ENCODE peak calls at places on chromosomes 12 and 14, in eight cellular contexts. R is cardiac fibroblast, M is fibroblast of villous mesenchyme, D is upper lobe of right lung, V is GM13977, T is left ventricle myocardium inferior, J is B cell, P is GM23338. G is an unnamed sample.

GRCh38 chr12:103524238-103524875 is 28.6 kb upstream of the C12orf42 start:
- DNase-seq in R (no peak), M (no peak), D (no peak), V (no peak), T (no peak), J (no peak), P (no peak), G (no peak)

GRCh38 chr12:113961921-113962710 is 4.0 kb downstream of the RBM19 start:
- DNase-seq in R (peak; percentile 17), M (peak; percentile 41), D (no peak), V (peak; percentile 73), T (no peak), J (no peak), P (no peak), G (no peak)

GRCh38 chr14:106044949-106045596 is 518.7 kb downstream of the TMEM121 start:
- DNase-seq in R (no peak), M (no peak), D (peak; percentile 77), V (peak; percentile 35), T (no peak), J (peak; percentile 76), P (peak; percentile 8), G (peak; percentile 88)

GRCh38 chr12:113747048-113747447 is 219.1 kb downstream of the RBM19 start:
- DNase-seq in R (no peak), M (no peak), D (no peak), V (no peak), T (no peak), J (no peak), P (no peak), G (peak; percentile 54)

GRCh38 chr14:25049559-25050493 is at the start of gene STXBP6:
- DNase-seq in R (peak; percentile 72), M (peak; percentile 70), D (peak; percentile 83), V (peak; percentile 46), T (peak; percentile 84), J (peak; percentile 4), P (peak; percentile 81), G (peak; percentile 22)

GRCh38 chr12:53005215-53005985 is 856 bp upstream of the EIF4B start:
- DNase-seq in R (peak; percentile 12), M (peak; percentile 42), D (peak; percentile 68), V (no peak), T (peak; percentile 16), J (peak; percentile 22), P (peak; percentile 34), G (no peak)

GRCh38 chr12:1481919-1482318 is 112.5 kb downstream of the FBXL14 start:
- DNase-seq in R (no peak), M (no peak), D (no peak), V (no peak), T (no peak), J (no peak), P (no peak), G (no peak)

GRCh38 chr12:42588981-42589464 is 523 bp downstream of the PRICKLE1 start:
- DNase-seq in R (peak; percentile 36), M (no peak), D (peak; percentile 73), V (peak; percentile 27), T (peak; percentile 34), J (peak; percentile 39), P (peak; percentile 83), G (peak; percentile 85)

GRCh38 chr12:113171543-113171942 is 13.7 kb downstream of the DDX54 start:
- DNase-seq in R (no peak), M (no peak), D (no peak), V (no peak), T (no peak), J (no peak), P (no peak), G (no peak)

GRCh38 chr12:112252184-112252583 is 126.8 kb downstream of the TRAFD1 start:
- DNase-seq in R (peak; percentile 57), M (peak; percentile 3), D (no peak), V (no peak), T (no peak), J (no peak), P (no peak), G (no peak)

GRCh38 chr12:68157295-68157871 is 2.2 kb downstream of the IFNG start:
- DNase-seq in R (no peak), M (no peak), D (no peak), V (no peak), T (no peak), J (no peak), P (no peak), G (no peak)

GRCh38 chr14:31893156-31893813 is 183.8 kb upstream of the ARHGAP5 start:
- DNase-seq in R (peak; percentile 6), M (peak; percentile 21), D (no peak), V (no peak), T (no peak), J (no peak), P (peak; percentile 16), G (no peak)

DNA sequence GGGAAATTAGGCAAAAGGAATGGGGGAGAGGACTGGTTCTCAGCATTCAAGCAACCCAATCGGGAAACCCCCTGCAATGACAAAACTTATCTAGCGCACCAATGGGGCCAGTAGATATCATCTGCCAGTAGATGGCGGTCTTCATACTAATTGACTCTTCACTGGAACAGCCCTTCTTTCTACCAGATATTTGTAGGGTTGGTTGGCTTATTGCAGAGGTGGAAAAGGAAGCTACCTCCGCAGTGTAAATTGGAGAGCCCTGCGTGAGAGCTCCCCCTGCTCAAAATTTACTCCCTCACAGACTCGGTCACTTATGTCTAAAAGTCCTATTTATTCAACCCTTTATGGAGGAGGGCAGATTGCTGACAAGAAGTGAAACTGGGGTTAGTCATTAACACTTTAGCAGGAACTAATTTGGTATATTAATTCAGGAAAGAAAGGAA is 166.1 kb upstream of the CCND2 start:
- DNase-seq in R (peak; percentile 39), M (peak; percentile 65), D (no peak), V (peak; percentile 81), T (no peak), J (peak; percentile 87), P (peak; percentile 94), G (no peak)
- TF ChIP-seq CTCF in R (peak; percentile 49), M (peak; percentile 81), D (peak; percentile 71), V (peak; percentile 56), T (peak; percentile 59), J (peak; percentile 81), P (peak; percentile 87), G (peak; percentile 50)

GRCh38 chr14:92753250-92753649 is 4.8 kb upstream of the LGMN start:
- DNase-seq in R (no peak), M (no peak), D (no peak), V (no peak), T (no peak), J (peak; percentile 28), P (no peak), G (no peak)

GRCh38 chr14:92744198-92744597 is 4.2 kb downstream of the LGMN start:
- DNase-seq in R (no peak), M (no peak), D (no peak), V (no peak), T (no peak), J (no peak), P (no peak), G (no peak)

GRCh38 chr14:92747701-92748258 is 647 bp downstream of the LGMN start:
- DNase-seq in R (no peak), M (peak; percentile 70), D (no peak), V (peak; percentile 41), T (no peak), J (peak; percentile 28), P (peak; percentile 35), G (no peak)

GRCh38 chr14:92751819-92752218 is 3.4 kb upstream of the LGMN start:
- DNase-seq in R (no peak), M (no peak), D (no peak), V (peak; percentile 46), T (no peak), J (no peak), P (no peak), G (no peak)

GRCh38 chr14:92748259-92749016 is at the start of gene LGMN:
- DNase-seq in R (peak; percentile 95), M (peak; percentile 95), D (peak; percentile 98), V (peak; percentile 90), T (peak; percentile 97), J (peak; percentile 91), P (peak; percentile 98), G (peak; percentile 98)
- TF ChIP-seq CTCF in R (no peak), M (no peak), D (no peak), V (no peak), T (no peak), J (no peak), P (no peak), G (no peak)

GRCh38 chr14:54566410-54567223 is at the start of gene SAMD4A:
- DNase-seq in R (peak; percentile 95), M (peak; percentile 91), D (peak; percentile 86), V (peak; percentile 83), T (peak; percentile 82), J (peak; percentile 81), P (peak; percentile 70), G (peak; percentile 70)
- TF ChIP-seq CTCF in R (peak; percentile 50), M (peak; percentile 41), D (peak; percentile 34), V (peak; percentile 42), T (peak; percentile 61), J (peak; percentile 10), P (no peak), G (peak; percentile 19)

GRCh38 chr14:23285530-23286019 is 357 bp downstream of the HOMEZ start:
- DNase-seq in R (no peak), M (no peak), D (peak; percentile 65), V (no peak), T (no peak), J (no peak), P (peak; percentile 37), G (no peak)

GRCh38 chr14:23284654-23285529 is 1.0 kb downstream of the HOMEZ start:
- DNase-seq in R (peak; percentile 42), M (peak; percentile 39), D (no peak), V (peak; percentile 63), T (no peak), J (no peak), P (no peak), G (no peak)

GRCh38 chr14:23281247-23281646 is 4.7 kb downstream of the HOMEZ start:
- DNase-seq in R (no peak), M (no peak), D (no peak), V (no peak), T (no peak), J (no peak), P (no peak), G (no peak)

GRCh38 chr14:23286904-23287479 is 1.1 kb upstream of the HOMEZ start:
- DNase-seq in R (peak; percentile 24), M (peak; percentile 32), D (no peak), V (no peak), T (no peak), J (no peak), P (no peak), G (no peak)

GRCh38 chr14:23286020-23286903 is at the start of gene HOMEZ:
- DNase-seq in R (peak; percentile 99), M (peak; percentile 98), D (peak; percentile 100), V (peak; percentile 97), T (peak; percentile 99), J (peak; percentile 96), P (peak; percentile 98), G (peak; percentile 99)
- TF ChIP-seq CTCF in R (no peak), M (no peak), D (peak; percentile 27), V (no peak), T (peak; percentile 38), J (no peak), P (peak; percentile 1), G (peak; percentile 17)

GRCh38 chr14:28344381-28344780 is 422.2 kb upstream of the FOXG1 start:
- DNase-seq in R (peak; percentile 5), M (no peak), D (no peak), V (no peak), T (no peak), J (no peak), P (no peak), G (no peak)
- TF ChIP-seq CTCF in R (no peak), M (no peak), D (no peak), V (no peak), T (no peak), J (no peak), P (no peak), G (no peak)